ENCODE peak calls at places on chromosomes 4 and X, in four cellular contexts. One of them, this sample, is unnamed.
A peak's percentile ranks its signal among the peaks of the same experiment; 100 is the strongest.

GRCh38 chr4:8289151-8289750 is 19.7 kb downstream of the HTRA3 start:
- DNase-seq in HCT116: no peak
- DNase-seq in stomach: no peak
- DNase-seq in cardiac muscle cell: no peak
- DNase-seq in this sample: no peak

GRCh38 chr4:122584517-122584916 is 36.3 kb downstream of the IL21 start:
- DNase-seq in cardiac muscle cell: no peak
- DNase-seq in HCT116: no peak
- DNase-seq in stomach: no peak
- DNase-seq in this sample: no peak

GRCh38 chrX:51336584-51336983 is 4.0 kb downstream of the NUDT10 start:
- DNase-seq in cardiac muscle cell: peak; percentile 52
- DNase-seq in stomach: no peak
- DNase-seq in HCT116: peak; percentile 13
- DNase-seq in this sample: peak; percentile 14

GRCh38 chrX:40468033-40468979 is 112.5 kb upstream of the ATP6AP2 start:
- DNase-seq in HCT116: peak; percentile 47
- DNase-seq in cardiac muscle cell: peak; percentile 85
- DNase-seq in stomach: peak; percentile 58
- DNase-seq in this sample: peak; percentile 81

GRCh38 chr4:38160487-38161207 is 200.4 kb downstream of the PTTG2 start:
- DNase-seq in cardiac muscle cell: no peak
- DNase-seq in stomach: no peak
- DNase-seq in HCT116: peak; percentile 88
- DNase-seq in this sample: no peak

GRCh38 chr4:185708348-185708747 is 103.6 kb downstream of the SORBS2 start:
- DNase-seq in stomach: no peak
- DNase-seq in HCT116: no peak
- DNase-seq in cardiac muscle cell: no peak
- DNase-seq in this sample: no peak

GRCh38 chr4:121370729-121371325 is 10.0 kb downstream of the QRFPR start:
- DNase-seq in HCT116: peak; percentile 40
- DNase-seq in cardiac muscle cell: peak; percentile 45
- DNase-seq in stomach: peak; percentile 27
- DNase-seq in this sample: peak; percentile 44

GRCh38 chr4:70749313-70749712 is 27.5 kb downstream of the RUFY3 start:
- DNase-seq in cardiac muscle cell: no peak
- DNase-seq in HCT116: no peak
- DNase-seq in stomach: no peak
- DNase-seq in this sample: no peak

GRCh38 chr4:22458112-22458511 is 57.8 kb downstream of the ADGRA3 start:
- DNase-seq in cardiac muscle cell: no peak
- DNase-seq in HCT116: no peak
- DNase-seq in stomach: no peak
- DNase-seq in this sample: peak; percentile 65

GRCh38 chr4:145043306-145043705 is 54.7 kb downstream of the ANAPC10 start:
- DNase-seq in cardiac muscle cell: no peak
- DNase-seq in stomach: no peak
- DNase-seq in HCT116: no peak
- DNase-seq in this sample: no peak

GRCh38 chr4:78083035-78083434 is 25.9 kb downstream of the FRAS1 start:
- DNase-seq in stomach: no peak
- DNase-seq in cardiac muscle cell: no peak
- DNase-seq in HCT116: no peak
- DNase-seq in this sample: no peak

GRCh38 chr4:102817021-102817605 is 10.2 kb downstream of the UBE2D3 start:
- DNase-seq in stomach: no peak
- DNase-seq in cardiac muscle cell: no peak
- DNase-seq in HCT116: no peak
- DNase-seq in this sample: no peak

GRCh38 chr4:102819588-102820365 is 7.6 kb downstream of the UBE2D3 start:
- DNase-seq in HCT116: no peak
- DNase-seq in cardiac muscle cell: no peak
- DNase-seq in stomach: no peak
- DNase-seq in this sample: no peak

GRCh38 chr4:102815981-102816380 is 11.4 kb downstream of the UBE2D3 start:
- DNase-seq in stomach: no peak
- DNase-seq in HCT116: no peak
- DNase-seq in cardiac muscle cell: no peak
- DNase-seq in this sample: no peak

GRCh38 chr4:102823464-102823863 is 3.9 kb downstream of the UBE2D3 start:
- DNase-seq in HCT116: no peak
- DNase-seq in stomach: no peak
- DNase-seq in cardiac muscle cell: no peak
- DNase-seq in this sample: no peak

DNA sequence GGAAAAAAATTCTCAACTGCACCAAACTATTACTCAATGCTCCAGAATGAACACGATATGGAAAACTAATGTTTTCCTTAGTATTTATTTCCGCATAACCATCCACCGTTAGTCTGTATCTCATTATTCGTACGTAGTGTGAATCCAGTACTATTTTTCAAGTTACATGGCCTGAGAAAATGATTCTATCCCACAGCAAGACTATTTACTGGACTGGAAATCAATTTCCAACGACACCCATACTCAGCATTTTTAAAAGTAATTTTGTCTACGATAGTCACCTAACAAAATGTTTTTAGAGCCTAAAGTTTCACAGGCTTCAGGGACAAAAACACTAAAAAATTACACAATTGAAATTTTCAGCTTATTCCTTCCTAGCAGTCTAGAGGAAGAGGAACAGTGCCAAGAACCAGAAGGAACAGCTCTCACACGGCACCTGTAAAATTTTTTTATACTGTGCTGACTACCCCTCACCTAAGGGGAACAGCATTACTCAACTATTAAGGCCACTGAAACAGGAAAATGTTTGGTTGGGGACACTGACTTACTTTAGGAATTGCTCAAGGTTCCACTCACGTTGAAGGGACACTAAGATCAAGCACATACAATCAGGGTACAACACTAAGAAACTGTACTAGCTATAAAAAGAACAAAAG is 9.6 kb downstream of the UBE2D3 start:
- DNase-seq in HCT116: no peak
- DNase-seq in stomach: no peak
- DNase-seq in cardiac muscle cell: no peak
- DNase-seq in this sample: no peak
- H3K4me1 ChIP-seq in HCT116: peaks cover 46% of the 10 kb centered on the region
- H3K4me1 ChIP-seq in stomach: peaks cover 78% of the 10 kb centered on the region
- H3K4me1 ChIP-seq in cardiac muscle cell: peaks cover 54% of the 10 kb centered on the region
- H3K4me1 ChIP-seq in this sample: peaks cover 75% of the 10 kb centered on the region

DNA sequence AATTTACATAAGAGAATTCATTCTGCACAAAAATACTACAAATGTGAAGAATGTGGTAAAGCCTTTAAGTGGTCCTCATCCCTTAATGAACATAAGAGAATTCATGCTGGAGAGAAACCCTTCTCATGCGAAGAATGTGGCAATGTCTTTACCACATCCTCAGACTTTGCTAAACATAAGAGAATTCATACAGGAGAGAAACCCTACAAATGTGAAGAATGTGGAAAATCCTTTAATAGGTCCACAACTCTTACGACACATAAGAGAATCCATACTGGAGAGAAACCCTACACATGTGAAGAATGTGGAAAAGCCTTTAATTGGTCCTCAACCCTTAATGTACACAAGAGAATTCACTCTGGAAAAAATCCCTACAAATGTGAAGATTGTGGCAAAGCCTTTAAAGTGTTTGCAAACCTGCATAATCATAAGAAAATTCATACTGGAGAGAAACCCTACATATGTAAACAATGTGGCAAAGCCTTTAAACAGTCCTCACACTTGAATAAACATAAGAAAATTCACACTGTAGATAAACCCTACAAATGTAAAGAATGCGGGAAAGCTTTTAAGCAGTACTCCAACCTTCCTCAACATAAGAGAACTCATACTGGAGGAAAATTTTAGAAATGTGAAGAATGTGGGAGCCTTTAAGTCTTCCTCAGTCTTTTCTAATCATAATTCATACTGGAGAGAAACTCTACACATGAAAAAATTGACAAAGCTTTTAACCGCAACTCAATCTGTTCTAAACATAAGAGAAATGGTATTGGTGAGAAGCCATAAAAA is 37.4 kb downstream of the ZNF718 start:
- DNase-seq in HCT116: no peak
- DNase-seq in cardiac muscle cell: no peak
- DNase-seq in stomach: no peak
- DNase-seq in this sample: no peak
- H3K9me3 ChIP-seq in HCT116: peaks cover 21% of the 10 kb centered on the region
- H3K9me3 ChIP-seq in cardiac muscle cell: peaks cover 22% of the 10 kb centered on the region
- H3K9me3 ChIP-seq in stomach: peaks cover 100% of the 10 kb centered on the region
- H3K9me3 ChIP-seq in this sample: peaks cover 29% of the 10 kb centered on the region

DNA sequence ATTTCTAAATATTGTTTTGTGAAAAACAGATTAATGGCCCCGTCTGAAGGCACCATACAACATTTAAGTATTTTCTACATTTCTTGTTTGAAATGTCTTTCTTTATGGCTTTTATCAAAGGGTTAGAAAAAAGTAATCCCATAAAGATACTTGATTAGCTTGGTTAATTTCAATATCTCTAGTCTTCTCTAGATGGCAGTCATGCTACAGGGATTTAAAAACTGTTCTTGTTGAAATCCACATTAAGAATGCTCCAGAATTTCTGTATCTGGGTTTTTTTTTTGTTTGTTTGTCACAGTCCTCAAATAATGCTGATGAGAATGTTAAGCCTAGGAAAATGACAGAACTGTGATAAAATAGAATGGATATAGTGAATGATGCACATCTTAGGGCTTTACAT is 109.0 kb upstream of the AADAT start:
- DNase-seq in cardiac muscle cell: no peak
- DNase-seq in HCT116: peak; percentile 4
- DNase-seq in stomach: no peak
- DNase-seq in this sample: no peak
- TF ChIP-seq CTCF in cardiac muscle cell: no peak
- TF ChIP-seq CTCF in HCT116: peak; percentile 54
- TF ChIP-seq CTCF in stomach: no peak
- TF ChIP-seq CTCF in this sample: no peak

DNA sequence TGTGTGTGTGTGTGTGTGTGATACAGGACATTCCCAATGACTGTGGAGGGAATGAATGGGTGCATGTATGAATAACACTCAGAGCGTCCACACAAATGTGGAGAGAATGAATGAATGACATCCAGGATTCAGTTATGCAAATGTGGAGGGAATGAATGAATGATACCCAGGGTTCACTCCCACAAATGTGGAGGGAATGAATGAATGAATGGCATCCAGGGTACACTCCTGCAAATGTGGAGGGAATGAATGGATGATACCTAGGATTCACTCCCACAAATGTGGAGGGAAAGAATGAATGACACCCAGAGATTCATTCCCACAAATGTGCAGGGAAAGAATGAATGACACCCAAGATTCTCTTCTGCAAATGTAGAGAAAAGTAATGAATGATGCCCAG is 36.0 kb upstream of the ASMTL start:
- DNase-seq in cardiac muscle cell: no peak
- DNase-seq in HCT116: no peak
- DNase-seq in stomach: no peak
- DNase-seq in this sample: no peak
- H3K4me1 ChIP-seq in cardiac muscle cell: no peaks in the 10 kb centered on the region
- H3K4me1 ChIP-seq in HCT116: no peaks in the 10 kb centered on the region
- H3K4me1 ChIP-seq in stomach: no peaks in the 10 kb centered on the region
- H3K4me1 ChIP-seq in this sample: no peaks in the 10 kb centered on the region

GRCh38 chr4:87204559-87204958 is 15.9 kb downstream of the KLHL8 start:
- DNase-seq in HCT116: no peak
- DNase-seq in stomach: no peak
- DNase-seq in cardiac muscle cell: no peak
- DNase-seq in this sample: no peak
- H3K9me3 ChIP-seq in HCT116: no peaks in the 10 kb centered on the region
- H3K9me3 ChIP-seq in stomach: peaks cover 6% of the 10 kb centered on the region
- H3K9me3 ChIP-seq in cardiac muscle cell: no peaks in the 10 kb centered on the region
- H3K9me3 ChIP-seq in this sample: no peaks in the 10 kb centered on the region

DNA sequence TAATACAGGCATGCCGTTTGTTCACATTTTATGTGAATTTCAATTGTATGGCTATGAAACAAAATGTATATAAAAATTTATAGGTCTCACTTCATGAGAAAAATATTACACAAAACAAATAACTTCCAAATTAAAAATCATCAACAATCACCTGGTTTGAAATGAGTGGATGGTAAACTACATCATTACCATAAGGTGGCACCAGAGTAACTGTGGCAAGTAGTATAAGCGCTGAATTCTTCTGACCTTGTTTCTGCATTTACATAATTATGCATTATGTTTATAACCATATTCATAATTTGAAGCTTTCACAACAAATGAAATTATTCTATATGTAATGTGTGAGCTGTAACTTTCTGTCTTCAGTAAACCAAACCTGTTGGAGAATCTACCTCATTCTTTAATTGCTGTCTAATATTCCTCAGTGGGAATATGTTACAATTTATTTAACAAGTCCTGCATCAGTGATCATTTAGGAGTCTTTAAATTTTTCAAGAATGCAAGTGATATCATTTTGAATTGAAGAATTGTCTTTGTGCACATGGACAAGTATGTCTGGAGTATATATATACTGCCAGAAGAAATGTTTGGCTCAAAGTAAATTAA is 55.2 kb downstream of the MMRN1 start:
- DNase-seq in HCT116: no peak
- DNase-seq in cardiac muscle cell: peak; percentile 4
- DNase-seq in stomach: no peak
- DNase-seq in this sample: no peak
- TF ChIP-seq CTCF in HCT116: peak; percentile 32
- TF ChIP-seq CTCF in cardiac muscle cell: peak; percentile 9
- TF ChIP-seq CTCF in stomach: no peak
- TF ChIP-seq CTCF in this sample: no peak

DNA sequence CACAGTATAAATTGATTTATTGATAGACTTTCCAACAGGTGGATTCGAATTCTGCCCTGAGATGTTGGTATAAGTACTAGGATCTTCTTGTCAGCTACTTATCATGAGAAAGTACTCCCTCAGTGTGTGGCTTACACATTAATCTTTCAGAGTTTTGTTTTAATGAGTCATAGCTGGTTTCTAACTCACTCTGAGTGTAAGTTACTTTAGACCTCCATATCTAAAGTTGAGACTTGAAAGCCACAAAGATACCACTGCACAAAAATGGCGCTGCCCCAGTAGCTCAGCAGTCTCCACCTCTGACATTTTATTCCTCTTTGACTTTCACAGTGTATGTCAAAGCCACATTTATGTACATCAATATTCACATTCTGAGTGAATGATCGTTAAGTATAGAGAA is 318.5 kb downstream of the ARAP2 start:
- DNase-seq in cardiac muscle cell: no peak
- DNase-seq in stomach: no peak
- DNase-seq in HCT116: no peak
- DNase-seq in this sample: no peak
- H3K4me1 ChIP-seq in cardiac muscle cell: no peaks in the 10 kb centered on the region
- H3K4me1 ChIP-seq in stomach: no peaks in the 10 kb centered on the region
- H3K4me1 ChIP-seq in HCT116: no peaks in the 10 kb centered on the region
- H3K4me1 ChIP-seq in this sample: no peaks in the 10 kb centered on the region

DNA sequence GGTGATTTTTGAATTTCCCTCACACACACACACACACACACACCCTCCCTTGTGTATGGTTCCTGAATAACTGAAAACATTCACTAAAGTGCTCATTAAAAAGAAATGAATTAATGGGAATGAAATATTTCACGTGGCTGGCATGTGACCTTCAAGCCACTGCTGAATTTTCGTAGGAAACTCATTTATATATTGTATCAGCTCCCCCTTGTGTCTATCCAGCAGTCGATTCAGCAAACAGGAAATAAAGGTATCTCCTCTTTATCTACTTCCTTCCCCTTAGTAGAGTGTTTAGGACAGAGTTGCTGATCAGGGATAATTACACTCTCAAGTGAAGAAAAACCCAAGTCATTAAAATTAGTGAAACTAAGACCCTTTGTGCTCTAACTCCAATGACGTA is 912.6 kb upstream of the LCORL start:
- DNase-seq in stomach: no peak
- DNase-seq in HCT116: no peak
- DNase-seq in cardiac muscle cell: no peak
- DNase-seq in this sample: no peak
- H3K9me3 ChIP-seq in stomach: no peaks in the 10 kb centered on the region
- H3K9me3 ChIP-seq in HCT116: no peaks in the 10 kb centered on the region
- H3K9me3 ChIP-seq in cardiac muscle cell: no peaks in the 10 kb centered on the region
- H3K9me3 ChIP-seq in this sample: no peaks in the 10 kb centered on the region